ENCODE peak calls at places on chromosomes 5 and 9, in nine cellular contexts. One of them, this sample, is unnamed.

GRCh38 chr5:50501510-50502209 is 60.6 kb upstream of the EMB start:
- DNase-seq in adrenal gland: no peak
- DNase-seq in transverse colon: no peak
- DNase-seq in IMR-90: no peak
- DNase-seq in psoas muscle: no peak
- DNase-seq in colonic mucosa: no peak
- DNase-seq in heart left ventricle: no peak
- DNase-seq in H9: no peak
- DNase-seq in A549: no peak
- DNase-seq in this sample: no peak

GRCh38 chr9:77783518-77783917 is 135.4 kb upstream of the GNA14 start:
- DNase-seq in heart left ventricle: no peak
- DNase-seq in adrenal gland: no peak
- DNase-seq in psoas muscle: no peak
- DNase-seq in colonic mucosa: no peak
- DNase-seq in H9: no peak
- DNase-seq in A549: no peak
- DNase-seq in transverse colon: no peak
- DNase-seq in IMR-90: no peak
- DNase-seq in this sample: no peak

GRCh38 chr5:172264814-172265213 is 18.8 kb downstream of the UBTD2 start:
- DNase-seq in colonic mucosa: no peak
- DNase-seq in A549: no peak
- DNase-seq in H9: no peak
- DNase-seq in psoas muscle: no peak
- DNase-seq in IMR-90: no peak
- DNase-seq in transverse colon: no peak
- DNase-seq in heart left ventricle: no peak
- DNase-seq in adrenal gland: no peak
- DNase-seq in this sample: no peak

GRCh38 chr5:55064523-55064922 is 37.9 kb upstream of the GZMA start:
- DNase-seq in colonic mucosa: no peak
- DNase-seq in IMR-90: no peak
- DNase-seq in adrenal gland: no peak
- DNase-seq in psoas muscle: no peak
- DNase-seq in A549: no peak
- DNase-seq in H9: no peak
- DNase-seq in heart left ventricle: no peak
- DNase-seq in transverse colon: no peak
- DNase-seq in this sample: no peak

GRCh38 chr9:33081128-33081851 is 4.8 kb upstream of the SMU1 start:
- DNase-seq in IMR-90: peak; percentile 88
- DNase-seq in heart left ventricle: peak; percentile 66
- DNase-seq in A549: peak; percentile 91
- DNase-seq in H9: peak; percentile 76
- DNase-seq in psoas muscle: no peak
- DNase-seq in adrenal gland: peak; percentile 68
- DNase-seq in colonic mucosa: peak; percentile 74
- DNase-seq in transverse colon: peak; percentile 54
- DNase-seq in this sample: peak; percentile 83

GRCh38 chr9:126962336-126962735 is 47.8 kb downstream of the RALGPS1 start:
- DNase-seq in H9: no peak
- DNase-seq in A549: no peak
- DNase-seq in IMR-90: no peak
- DNase-seq in colonic mucosa: no peak
- DNase-seq in heart left ventricle: no peak
- DNase-seq in transverse colon: no peak
- DNase-seq in adrenal gland: no peak
- DNase-seq in psoas muscle: no peak
- DNase-seq in this sample: no peak

GRCh38 chr5:120101771-120102170 is 362.3 kb upstream of the PRR16 start:
- DNase-seq in adrenal gland: no peak
- DNase-seq in psoas muscle: no peak
- DNase-seq in H9: no peak
- DNase-seq in colonic mucosa: no peak
- DNase-seq in A549: no peak
- DNase-seq in transverse colon: no peak
- DNase-seq in IMR-90: no peak
- DNase-seq in heart left ventricle: no peak
- DNase-seq in this sample: no peak

GRCh38 chr5:86679529-86679928 is 61.8 kb downstream of the COX7C start:
- DNase-seq in A549: peak; percentile 22
- DNase-seq in psoas muscle: no peak
- DNase-seq in H9: no peak
- DNase-seq in transverse colon: no peak
- DNase-seq in IMR-90: peak; percentile 87
- DNase-seq in adrenal gland: peak; percentile 29
- DNase-seq in colonic mucosa: peak; percentile 18
- DNase-seq in heart left ventricle: peak; percentile 33
- DNase-seq in this sample: peak; percentile 69

GRCh38 chr5:1363160-1363559 is 18.3 kb upstream of the CLPTM1L start:
- DNase-seq in transverse colon: no peak
- DNase-seq in A549: peak; percentile 28
- DNase-seq in adrenal gland: no peak
- DNase-seq in colonic mucosa: no peak
- DNase-seq in psoas muscle: no peak
- DNase-seq in heart left ventricle: no peak
- DNase-seq in H9: no peak
- DNase-seq in IMR-90: no peak
- DNase-seq in this sample: no peak

GRCh38 chr5:43412151-43412550 is at the start of gene CCL28:
- DNase-seq in transverse colon: peak; percentile 86
- DNase-seq in IMR-90: no peak
- DNase-seq in H9: no peak
- DNase-seq in adrenal gland: no peak
- DNase-seq in psoas muscle: no peak
- DNase-seq in heart left ventricle: no peak
- DNase-seq in A549: no peak
- DNase-seq in colonic mucosa: peak; percentile 86
- DNase-seq in this sample: peak; percentile 35

GRCh38 chr5:173256800-173257199 is 21.8 kb upstream of the NKX2-5 start:
- DNase-seq in transverse colon: no peak
- DNase-seq in psoas muscle: no peak
- DNase-seq in H9: no peak
- DNase-seq in colonic mucosa: no peak
- DNase-seq in heart left ventricle: no peak
- DNase-seq in adrenal gland: no peak
- DNase-seq in IMR-90: no peak
- DNase-seq in A549: no peak
- DNase-seq in this sample: no peak

GRCh38 chr9:134571326-134571871 is 70.2 kb upstream of the COL5A1 start:
- DNase-seq in IMR-90: no peak
- DNase-seq in transverse colon: no peak
- DNase-seq in heart left ventricle: no peak
- DNase-seq in A549: no peak
- DNase-seq in psoas muscle: no peak
- DNase-seq in colonic mucosa: peak; percentile 2
- DNase-seq in adrenal gland: peak; percentile 5
- DNase-seq in H9: no peak
- DNase-seq in this sample: no peak

GRCh38 chr5:64347308-64347707 is 158.5 kb upstream of the RGS7BP start:
- DNase-seq in psoas muscle: no peak
- DNase-seq in IMR-90: no peak
- DNase-seq in H9: no peak
- DNase-seq in transverse colon: no peak
- DNase-seq in colonic mucosa: no peak
- DNase-seq in heart left ventricle: no peak
- DNase-seq in A549: no peak
- DNase-seq in adrenal gland: no peak
- DNase-seq in this sample: no peak
- TF ChIP-seq CTCF in psoas muscle: no peak
- TF ChIP-seq CTCF in IMR-90: no peak
- TF ChIP-seq CTCF in H9: peak; percentile 32
- TF ChIP-seq CTCF in transverse colon: no peak
- TF ChIP-seq CTCF in colonic mucosa: no peak
- TF ChIP-seq CTCF in heart left ventricle: no peak
- TF ChIP-seq CTCF in A549: no peak
- TF ChIP-seq CTCF in adrenal gland: no peak
- TF ChIP-seq CTCF in this sample: no peak

GRCh38 chr9:130139251-130139650 is 33.0 kb upstream of the NCS1 start:
- DNase-seq in H9: no peak
- DNase-seq in heart left ventricle: no peak
- DNase-seq in IMR-90: no peak
- DNase-seq in psoas muscle: no peak
- DNase-seq in adrenal gland: no peak
- DNase-seq in colonic mucosa: no peak
- DNase-seq in A549: no peak
- DNase-seq in transverse colon: no peak
- DNase-seq in this sample: no peak
- H3K4me1 ChIP-seq in H9: peaks cover 26% of the 10 kb centered on the region
- H3K4me1 ChIP-seq in heart left ventricle: peaks cover 35% of the 10 kb centered on the region
- H3K4me1 ChIP-seq in IMR-90: peaks cover 20% of the 10 kb centered on the region
- H3K4me1 ChIP-seq in psoas muscle: peaks cover 9% of the 10 kb centered on the region
- H3K4me1 ChIP-seq in adrenal gland: peaks cover 6% of the 10 kb centered on the region
- H3K4me1 ChIP-seq in colonic mucosa: no peaks in the 10 kb centered on the region
- H3K4me1 ChIP-seq in A549: peaks cover 14% of the 10 kb centered on the region
- H3K4me1 ChIP-seq in transverse colon: peaks cover 15% of the 10 kb centered on the region
- H3K4me1 ChIP-seq in this sample: no peaks in the 10 kb centered on the region

GRCh38 chr9:108698801-108699200 is 157.0 kb downstream of the ACTL7B start:
- DNase-seq in transverse colon: no peak
- DNase-seq in adrenal gland: no peak
- DNase-seq in A549: no peak
- DNase-seq in IMR-90: no peak
- DNase-seq in colonic mucosa: no peak
- DNase-seq in H9: no peak
- DNase-seq in psoas muscle: no peak
- DNase-seq in heart left ventricle: no peak
- DNase-seq in this sample: no peak

GRCh38 chr9:108696156-108696555 is 159.6 kb downstream of the ACTL7B start:
- DNase-seq in colonic mucosa: no peak
- DNase-seq in IMR-90: no peak
- DNase-seq in adrenal gland: no peak
- DNase-seq in A549: no peak
- DNase-seq in transverse colon: no peak
- DNase-seq in H9: no peak
- DNase-seq in heart left ventricle: no peak
- DNase-seq in psoas muscle: no peak
- DNase-seq in this sample: no peak

GRCh38 chr9:108691614-108692013 is 164.2 kb downstream of the ACTL7B start:
- DNase-seq in A549: no peak
- DNase-seq in adrenal gland: no peak
- DNase-seq in heart left ventricle: no peak
- DNase-seq in IMR-90: no peak
- DNase-seq in transverse colon: peak; percentile 70
- DNase-seq in psoas muscle: no peak
- DNase-seq in colonic mucosa: peak; percentile 82
- DNase-seq in H9: no peak
- DNase-seq in this sample: no peak

GRCh38 chr9:108694191-108694590 is 161.6 kb downstream of the ACTL7B start:
- DNase-seq in colonic mucosa: no peak
- DNase-seq in H9: no peak
- DNase-seq in A549: no peak
- DNase-seq in adrenal gland: no peak
- DNase-seq in psoas muscle: no peak
- DNase-seq in heart left ventricle: no peak
- DNase-seq in transverse colon: no peak
- DNase-seq in IMR-90: no peak
- DNase-seq in this sample: no peak
- H3K27ac ChIP-seq in colonic mucosa: no peak overlapping the region
- H3K27ac ChIP-seq in H9: no peak overlapping the region
- H3K27ac ChIP-seq in A549: no peak overlapping the region
- H3K27ac ChIP-seq in adrenal gland: no peak overlapping the region
- H3K27ac ChIP-seq in psoas muscle: no peak overlapping the region
- H3K27ac ChIP-seq in heart left ventricle: no peak overlapping the region
- H3K27ac ChIP-seq in transverse colon: no peak overlapping the region
- H3K27ac ChIP-seq in IMR-90: no peak overlapping the region
- H3K27ac ChIP-seq in this sample: no peak overlapping the region

DNA sequence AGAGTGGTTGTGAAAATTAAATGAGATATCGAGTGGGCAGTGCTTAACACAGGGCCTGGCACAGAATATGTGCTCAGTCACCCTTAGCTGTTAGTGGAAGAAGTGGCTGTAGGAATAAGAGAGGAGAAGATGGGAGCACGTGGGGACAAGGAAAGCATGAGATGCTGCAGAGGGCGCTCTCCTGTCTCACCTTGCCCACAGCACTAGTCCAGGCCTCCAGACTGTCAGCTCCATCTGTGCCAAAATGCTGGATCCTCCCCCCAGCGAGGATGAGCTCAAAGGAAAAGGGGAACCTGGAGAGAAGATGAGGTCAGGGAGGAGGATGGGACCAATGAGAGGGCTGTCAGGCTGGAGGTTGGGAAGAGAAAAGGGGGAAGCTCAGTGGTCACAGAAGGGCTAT is 12.5 kb downstream of the ARAP3 start:
- DNase-seq in IMR-90: no peak
- DNase-seq in H9: peak; percentile 58
- DNase-seq in colonic mucosa: no peak
- DNase-seq in adrenal gland: no peak
- DNase-seq in heart left ventricle: no peak
- DNase-seq in A549: no peak
- DNase-seq in psoas muscle: no peak
- DNase-seq in transverse colon: no peak
- DNase-seq in this sample: no peak
- TF ChIP-seq CTCF in IMR-90: no peak
- TF ChIP-seq CTCF in H9: peak; percentile 60
- TF ChIP-seq CTCF in colonic mucosa: no peak
- TF ChIP-seq CTCF in adrenal gland: no peak
- TF ChIP-seq CTCF in heart left ventricle: no peak
- TF ChIP-seq CTCF in A549: no peak
- TF ChIP-seq CTCF in psoas muscle: no peak
- TF ChIP-seq CTCF in transverse colon: no peak
- TF ChIP-seq CTCF in this sample: no peak

GRCh38 chr9:121303456-121304451 is 35.8 kb downstream of the GSN start:
- DNase-seq in A549: no peak
- DNase-seq in IMR-90: no peak
- DNase-seq in H9: no peak
- DNase-seq in transverse colon: peak; percentile 61
- DNase-seq in heart left ventricle: no peak
- DNase-seq in colonic mucosa: no peak
- DNase-seq in psoas muscle: peak; percentile 71
- DNase-seq in adrenal gland: no peak
- DNase-seq in this sample: no peak
- H3K4me1 ChIP-seq in A549: peaks cover 30% of the 10 kb centered on the region
- H3K4me1 ChIP-seq in IMR-90: peaks cover 5% of the 10 kb centered on the region
- H3K4me1 ChIP-seq in H9: no peaks in the 10 kb centered on the region
- H3K4me1 ChIP-seq in transverse colon: peaks cover 59% of the 10 kb centered on the region
- H3K4me1 ChIP-seq in heart left ventricle: peaks cover 76% of the 10 kb centered on the region
- H3K4me1 ChIP-seq in colonic mucosa: peaks cover 8% of the 10 kb centered on the region
- H3K4me1 ChIP-seq in psoas muscle: peaks cover 27% of the 10 kb centered on the region
- H3K4me1 ChIP-seq in adrenal gland: peaks cover 16% of the 10 kb centered on the region
- H3K4me1 ChIP-seq in this sample: peaks cover 8% of the 10 kb centered on the region

DNA sequence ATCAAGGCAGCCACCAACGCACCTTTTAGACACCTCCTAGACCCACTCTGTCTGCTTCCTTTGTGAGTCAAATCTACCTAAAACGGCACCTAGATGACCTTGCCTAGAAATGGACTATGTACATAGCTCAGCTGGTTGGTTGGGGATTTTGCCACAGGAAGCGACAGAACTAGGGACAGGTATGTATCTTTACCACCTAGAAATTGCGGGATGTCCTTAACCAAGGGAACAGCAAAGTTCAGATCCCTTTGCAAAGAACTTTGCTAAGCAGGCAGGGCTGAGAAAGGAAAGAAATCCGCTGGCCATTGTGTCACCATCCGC is 2.0 kb upstream of the ENC1 start:
- DNase-seq in colonic mucosa: no peak
- DNase-seq in heart left ventricle: no peak
- DNase-seq in adrenal gland: no peak
- DNase-seq in transverse colon: no peak
- DNase-seq in A549: no peak
- DNase-seq in H9: no peak
- DNase-seq in psoas muscle: no peak
- DNase-seq in IMR-90: no peak
- DNase-seq in this sample: no peak
- H3K27ac ChIP-seq in colonic mucosa: peak overlapping the region; percentile 94
- H3K27ac ChIP-seq in heart left ventricle: peak overlapping the region; percentile 96
- H3K27ac ChIP-seq in adrenal gland: no peak overlapping the region
- H3K27ac ChIP-seq in transverse colon: peak overlapping the region; percentile 92
- H3K27ac ChIP-seq in A549: peak overlapping the region; percentile 92
- H3K27ac ChIP-seq in H9: no peak overlapping the region
- H3K27ac ChIP-seq in psoas muscle: peak overlapping the region; percentile 82
- H3K27ac ChIP-seq in IMR-90: peak overlapping the region; percentile 40
- H3K27ac ChIP-seq in this sample: no peak overlapping the region

This sample was measured in body of pancreas.